ENCODE peak calls at places on chromosome 10, in eight cellular contexts. P is GM03348; D is CD8-positive, alpha-beta memory T cell; Z is astrocyte of the spinal cord; M is neuronal stem cell; T is SK-MEL-5; Q is AG09309; R is cardiac muscle cell. O is an unnamed sample.

GRCh38 chr10:10959666-10960065 is 58.0 kb upstream of the CELF2 start:
- DNase-seq in T (no peak), M (no peak), Z (no peak), P (no peak), D (no peak), Q (no peak), R (no peak), O (no peak)

GRCh38 chr10:51273572-51273971 is 199.3 kb downstream of the PRKG1 start:
- DNase-seq in P (no peak), Z (no peak), T (no peak), R (no peak), M (no peak), Q (no peak), D (no peak), O (no peak)

GRCh38 chr10:101567165-101568006 is 20.7 kb downstream of the POLL start:
- DNase-seq in M (no peak), P (no peak), Q (no peak), T (no peak), Z (no peak), R (no peak), D (no peak), O (no peak)

GRCh38 chr10:19488592-19489280 is 327.5 kb upstream of the PLXDC2 start:
- DNase-seq in M (peak), Q (no peak), P (peak), T (peak), R (peak), D (no peak), Z (peak), O (no peak)

GRCh38 chr10:86936661-86937501 is 20.5 kb downstream of the MMRN2 start:
- DNase-seq in M (no peak), T (no peak), Q (no peak), Z (peak), D (no peak), P (peak), R (no peak), O (no peak)

GRCh38 chr10:11440250-11441150 is 170.9 kb downstream of the USP6NL start:
- DNase-seq in T (no peak), R (no peak), P (no peak), Z (no peak), M (no peak), D (no peak), Q (no peak), O (no peak)

GRCh38 chr10:21746118-21746517 is 212.1 kb downstream of the MLLT10 start:
- DNase-seq in D (peak), Q (no peak), M (no peak), T (no peak), R (no peak), Z (no peak), P (no peak), O (no peak)

GRCh38 chr10:3406556-3406955 is 234.0 kb upstream of the PITRM1 start:
- DNase-seq in M (no peak), T (no peak), Q (no peak), D (no peak), R (no peak), Z (no peak), P (no peak), O (no peak)

GRCh38 chr10:130547368-130547767 is 411.2 kb downstream of the GLRX3 start:
- DNase-seq in M (no peak), R (peak), Z (no peak), P (no peak), D (no peak), T (no peak), Q (no peak), O (no peak)

GRCh38 chr10:98269435-98269912 is 1.5 kb upstream of the LOXL4 start:
- DNase-seq in T (no peak), P (peak), Z (peak), R (peak), Q (peak), M (no peak), D (no peak), O (no peak)

GRCh38 chr10:116974442-116975005 is 30.5 kb downstream of the SHTN1 start:
- DNase-seq in Z (peak), R (no peak), T (peak), P (peak), Q (peak), D (no peak), M (no peak), O (no peak)

GRCh38 chr10:77949167-77949566 is 22.6 kb upstream of the DLG5 start:
- DNase-seq in T (no peak), D (no peak), Q (no peak), M (no peak), Z (peak), R (peak), P (peak), O (no peak)

GRCh38 chr10:112650588-112651030 is 203.6 kb downstream of the VTI1A start:
- DNase-seq in Z (no peak), P (no peak), M (no peak), Q (no peak), D (no peak), T (no peak), R (no peak), O (no peak)

GRCh38 chr10:103082683-103083082 is 110.4 kb downstream of the NT5C2 start:
- DNase-seq in Z (no peak), M (no peak), Q (no peak), T (no peak), R (no peak), D (no peak), P (no peak), O (no peak)

GRCh38 chr10:36888925-36889573 is 236.3 kb upstream of the ANKRD30A start:
- DNase-seq in Q (no peak), P (no peak), Z (no peak), D (no peak), M (peak), T (peak), R (peak), O (no peak)

GRCh38 chr10:79942261-79943185 is 6.4 kb downstream of the SFTPD start:
- DNase-seq in P (no peak), Z (no peak), M (no peak), R (no peak), Q (no peak), D (no peak), T (no peak), O (no peak)

GRCh38 chr10:10490187-10490980 is 527.3 kb upstream of the CELF2 start:
- DNase-seq in Q (no peak), T (no peak), D (no peak), M (no peak), Z (peak), R (no peak), P (no peak), O (no peak)

GRCh38 chr10:76306859-76307258 is 875.4 kb downstream of the LRMDA start:
- DNase-seq in Z (peak), R (no peak), M (no peak), D (no peak), Q (peak), T (no peak), P (peak), O (no peak)

GRCh38 chr10:76155961-76156360 is 724.5 kb downstream of the LRMDA start:
- DNase-seq in Z (no peak), P (no peak), M (no peak), D (no peak), R (no peak), T (no peak), Q (no peak), O (no peak)

GRCh38 chr10:98030093-98030821 is at the start of gene CRTAC1:
- DNase-seq in Z (peak), M (peak), P (peak), Q (no peak), D (no peak), R (peak), T (peak), O (no peak)

GRCh38 chr10:83372646-83373045 is 766.7 kb upstream of the GHITM start:
- DNase-seq in T (no peak), P (no peak), D (no peak), Z (peak), Q (peak), M (no peak), R (no peak), O (no peak)

GRCh38 chr10:34222359-34222758 is 592.7 kb downstream of the PARD3 start:
- DNase-seq in T (no peak), D (no peak), M (no peak), Z (no peak), R (no peak), P (no peak), Q (no peak), O (no peak)

GRCh38 chr10:125783408-125783807 is 7.8 kb upstream of the MMP21 start:
- DNase-seq in T (no peak), Z (no peak), Q (no peak), D (no peak), R (no peak), M (no peak), P (no peak), O (no peak)